ENCODE peak calls at places on chromosomes 7 and 10, in seven cellular contexts. G is heart right ventricle; I is vagina; A is left ventricle myocardium inferior; C is CD8-positive, alpha-beta T cell; W is GM23338; V is adrenal gland. M is an unnamed sample. For H3K4me1, the result is how much of the 10 kb centered on the place peaks cover.

GRCh38 chr10:65907199-65907712 is 1018.6 kb upstream of the LRRTM3 start:
- DNase-seq in C (no peak), V (no peak), W (no peak), G (no peak), A (no peak), I (no peak), M (no peak)

GRCh38 chr10:79206300-79207095 is 137.7 kb downstream of the ZMIZ1 start:
- DNase-seq in A (no peak), W (no peak), G (no peak), V (no peak), I (no peak), C (no peak), M (no peak)

GRCh38 chr7:76377186-76377918 is 18.6 kb upstream of the YWHAG start:
- DNase-seq in W (no peak), C (no peak), G (peak), A (no peak), V (no peak), I (no peak), M (no peak)

GRCh38 chr10:59098811-59099452 is 77.5 kb upstream of the PHYHIPL start:
- DNase-seq in C (no peak), W (no peak), G (no peak), I (no peak), V (no peak), A (no peak), M (peak)

GRCh38 chr10:129033354-129033729 is 433.7 kb upstream of the MGMT start:
- DNase-seq in C (no peak), V (no peak), W (no peak), G (no peak), I (no peak), A (no peak), M (no peak)

GRCh38 chr10:51718804-51719291 is 19.5 kb upstream of the CSTF2T start:
- DNase-seq in G (no peak), W (peak), I (no peak), V (no peak), C (no peak), A (no peak), M (no peak)

GRCh38 chr7:85104432-85105205 is 82.2 kb downstream of the SEMA3D start:
- DNase-seq in W (no peak), C (no peak), G (no peak), I (no peak), A (no peak), V (no peak), M (no peak)

GRCh38 chr10:30637881-30638467 is 8.4 kb upstream of the LYZL2 start:
- DNase-seq in A (no peak), C (no peak), G (no peak), W (no peak), V (peak), I (no peak), M (no peak)

GRCh38 chr10:70053896-70054641 is 1.4 kb downstream of the MACROH2A2 start:
- DNase-seq in C (no peak), W (peak), V (no peak), A (peak), I (no peak), G (peak), M (peak)

GRCh38 chr7:102860351-102860811 is 52.4 kb upstream of the LRRC17 start:
- DNase-seq in C (no peak), G (no peak), V (no peak), W (no peak), I (no peak), A (no peak), M (no peak)

GRCh38 chr7:7354674-7355073 is 172.3 kb downstream of the C1GALT1 start:
- DNase-seq in W (peak), V (no peak), I (no peak), G (no peak), C (no peak), A (no peak), M (no peak)

GRCh38 chr7:867001-867405 is 9.4 kb upstream of the GET4 start:
- DNase-seq in A (peak), I (no peak), C (no peak), W (no peak), V (peak), G (peak), M (no peak)

GRCh38 chr7:114048386-114049235 is 129.8 kb upstream of the PPP1R3A start:
- DNase-seq in C (no peak), V (no peak), A (no peak), G (no peak), W (peak), I (no peak), M (no peak)

GRCh38 chr7:155398944-155399343 is 59.0 kb upstream of the EN2 start:
- DNase-seq in A (no peak), G (no peak), I (no peak), W (no peak), C (no peak), V (no peak), M (no peak)

GRCh38 chr10:133031541-133032125 is 56.1 kb upstream of the ADGRA1 start:
- DNase-seq in A (no peak), C (no peak), W (no peak), G (no peak), I (no peak), V (no peak), M (no peak)

GRCh38 chr7:44050121-44050914 is 5.8 kb downstream of the DBNL start:
- DNase-seq in A (no peak), W (no peak), G (no peak), I (peak), C (no peak), V (no peak), M (no peak)

GRCh38 chr10:74704629-74705360 is 121.6 kb upstream of the KAT6B start:
- DNase-seq in G (no peak), A (no peak), W (no peak), C (no peak), V (no peak), I (no peak), M (no peak)

GRCh38 chr10:3045471-3046209 is 21.7 kb upstream of the PFKP start:
- DNase-seq in C (no peak), A (peak), V (peak), W (peak), I (no peak), G (peak), M (no peak)

GRCh38 chr10:122565766-122566206 is 5.2 kb downstream of the DMBT1 start:
- DNase-seq in A (peak), G (peak), W (peak), C (peak), V (peak), I (no peak), M (peak)

GRCh38 chr7:42686594-42687156 is 225.2 kb downstream of the C7orf25 start:
- DNase-seq in G (no peak), W (peak), C (no peak), I (no peak), A (no peak), V (no peak), M (no peak)

GRCh38 chr10:48199580-48200377 is 74.7 kb downstream of the FRMPD2 start:
- DNase-seq in C (no peak), W (no peak), A (no peak), I (no peak), G (no peak), V (no peak), M (no peak)

GRCh38 chr7:159201722-159202330 is 57.2 kb upstream of the VIPR2 start:
- DNase-seq in V (no peak), W (no peak), C (no peak), G (no peak), I (no peak), A (no peak), M (no peak)

GRCh38 chr7:149821191-149822148 is 16.7 kb upstream of the ZNF862 start:
- DNase-seq in V (no peak), C (no peak), A (peak), I (no peak), G (no peak), W (no peak), M (no peak)

GRCh38 chr7:33619264-33619663 is 286.1 kb upstream of the BMPER start:
- DNase-seq in A (no peak), W (no peak), V (no peak), C (no peak), I (no peak), G (no peak), M (no peak)

GRCh38 chr7:25857376-25858067 is 294.5 kb upstream of the NFE2L3 start:
- DNase-seq in C (no peak), W (peak), I (no peak), G (no peak), V (no peak), A (no peak), M (no peak)

GRCh38 chr7:30074422-30075030 is 46.3 kb downstream of the PLEKHA8 start:
- DNase-seq in G (no peak), V (no peak), C (no peak), A (no peak), I (no peak), W (peak), M (no peak)

GRCh38 chr7:36951257-36951697 is 227.0 kb upstream of the AOAH start:
- DNase-seq in G (no peak), V (no peak), I (no peak), A (no peak), W (no peak), C (no peak), M (no peak)

GRCh38 chr10:88707429-88708110 is 1.5 kb downstream of the LIPK start:
- DNase-seq in I (no peak), V (no peak), A (no peak), W (no peak), G (no peak), C (no peak), M (no peak)

GRCh38 chr7:39978252-39978934 is 28.3 kb downstream of the CDK13 start:
- DNase-seq in V (no peak), I (no peak), A (no peak), W (peak), G (no peak), C (no peak), M (no peak)

GRCh38 chr10:22344204-22344603 is 1.1 kb upstream of the SPAG6 start:
- DNase-seq in G (no peak), W (no peak), C (no peak), V (no peak), A (no peak), I (no peak), M (no peak)

GRCh38 chr10:96229568-96230030 is 41.8 kb downstream of the BLNK start:
- DNase-seq in A (peak), V (peak), G (peak), C (peak), I (no peak), W (peak), M (peak)

GRCh38 chr7:73827568-73828106 is 3.2 kb upstream of the CLDN4 start:
- DNase-seq in V (peak), A (no peak), I (no peak), W (peak), C (no peak), G (no peak), M (peak)

GRCh38 chr10:111203615-111204014 is 126.8 kb downstream of the ADRA2A start:
- DNase-seq in A (peak), C (no peak), I (no peak), G (peak), W (no peak), V (peak), M (no peak)

GRCh38 chr10:63120554-63120953 is 12.6 kb upstream of the NRBF2 start:
- DNase-seq in I (no peak), V (no peak), W (no peak), C (no peak), G (peak), A (no peak), M (no peak)

GRCh38 chr7:36535866-36536664 is 146.4 kb downstream of the ANLN start:
- DNase-seq in G (no peak), W (no peak), C (no peak), V (no peak), I (no peak), A (no peak), M (no peak)

GRCh38 chr7:72099784-72100183 is 312.4 kb downstream of the CALN1 start:
- DNase-seq in W (no peak), G (no peak), C (no peak), A (no peak), I (no peak), V (no peak), M (no peak)

GRCh38 chr10:102646610-102647432 is 2.5 kb downstream of the TRIM8 start:
- DNase-seq in G (peak), C (peak), V (peak), W (no peak), I (no peak), A (no peak), M (no peak)

GRCh38 chr10:125148021-125148439 is 12.3 kb downstream of the CTBP2 start:
- DNase-seq in C (no peak), I (no peak), G (no peak), A (no peak), W (no peak), V (no peak), M (peak)

DNA sequence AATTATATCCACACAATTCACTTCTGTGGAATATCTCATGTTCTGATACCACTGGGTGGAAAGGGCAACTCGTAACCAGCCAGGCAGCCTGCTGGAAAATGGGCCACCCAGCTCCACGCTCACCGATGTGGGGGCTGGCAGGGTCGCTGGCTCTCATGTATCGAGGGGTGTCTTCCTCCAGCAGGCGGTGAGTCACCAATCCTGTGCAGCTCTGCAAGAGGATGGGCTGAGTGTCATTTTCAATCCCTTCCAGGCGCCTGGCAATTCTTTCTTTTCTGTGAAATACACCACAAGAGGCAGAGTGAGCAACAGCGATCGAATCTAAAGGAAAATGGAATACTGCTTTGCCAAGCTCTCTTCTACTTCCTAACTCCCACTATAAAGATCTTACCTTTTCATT is 80.1 kb downstream of the SVIL start:
- DNase-seq in I (no peak), A (no peak), C (no peak), W (peak), G (no peak), V (no peak), M (no peak)
- TF ChIP-seq CTCF in I (no peak), A (no peak), C (no peak), W (no peak), G (no peak), V (no peak), M (peak)

GRCh38 chr10:33347227-33347626 is 12.8 kb upstream of the NRP1 start:
- DNase-seq in I (no peak), C (no peak), A (no peak), G (no peak), V (no peak), W (no peak), M (no peak)

GRCh38 chr10:33350041-33350440 is 15.6 kb upstream of the NRP1 start:
- DNase-seq in C (no peak), A (no peak), I (no peak), V (no peak), W (no peak), G (no peak), M (no peak)

GRCh38 chr10:33352631-33353030 is 18.2 kb upstream of the NRP1 start:
- DNase-seq in I (no peak), A (no peak), W (no peak), C (no peak), V (no peak), G (no peak), M (no peak)

GRCh38 chr10:33352154-33352553 is 17.7 kb upstream of the NRP1 start:
- DNase-seq in C (no peak), V (no peak), W (no peak), I (no peak), G (no peak), A (no peak), M (no peak)

DNA sequence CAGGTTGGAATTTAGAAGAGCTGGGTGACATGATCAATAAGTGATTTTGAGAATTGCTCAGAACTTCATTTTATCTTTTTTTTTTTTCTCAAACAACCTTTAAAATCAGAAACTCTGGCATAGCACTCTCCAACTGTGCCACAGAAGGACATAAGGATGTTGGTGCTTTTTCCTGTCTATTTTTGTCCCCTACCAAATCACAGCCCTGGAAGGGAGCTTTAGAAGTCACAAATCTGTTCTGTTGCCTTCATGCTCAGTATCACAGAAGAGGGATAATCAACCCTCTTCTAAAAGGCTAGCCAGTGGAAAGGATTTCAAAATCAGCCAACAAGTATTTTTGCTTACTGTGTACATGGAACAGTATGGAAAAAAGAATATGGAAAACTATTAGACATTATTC is 14.8 kb upstream of the NRP1 start:
- DNase-seq in I (no peak), G (no peak), A (no peak), C (no peak), V (no peak), W (no peak), M (no peak)
- H3K4me1 ChIP-seq in I (under half), G (under half), A (under half), C (under half), V (under half), W (under half), M (under half)

GRCh38 chr7:79455173-79455790 is 1.8 kb upstream of the MAGI2 start:
- DNase-seq in G (no peak), C (no peak), A (peak), V (peak), W (no peak), I (no peak), M (no peak)
- H3K4me3 ChIP-seq in G (peak), C (no peak), A (peak), V (no peak), W (peak), I (peak), M (no peak)

GRCh38 chr10:113178771-113179170 is 228.7 kb downstream of the TCF7L2 start:
- DNase-seq in A (no peak), W (no peak), V (no peak), I (no peak), C (no peak), G (no peak), M (no peak)
- TF ChIP-seq CTCF in A (no peak), W (no peak), V (no peak), I (no peak), C (no peak), G (no peak), M (no peak)

GRCh38 chr7:151506901-151507382 is 12.8 kb downstream of the RHEB start:
- DNase-seq in W (no peak), C (no peak), A (no peak), V (no peak), G (no peak), I (no peak), M (no peak)

GRCh38 chr7:151504715-151505326 is 14.9 kb downstream of the RHEB start:
- DNase-seq in C (no peak), V (no peak), A (no peak), G (no peak), W (no peak), I (no peak), M (no peak)

GRCh38 chr7:151505836-151506468 is 13.7 kb downstream of the RHEB start:
- DNase-seq in W (no peak), I (no peak), V (no peak), A (no peak), G (no peak), C (no peak), M (no peak)

GRCh38 chr7:151503902-151504714 is 15.6 kb downstream of the RHEB start:
- DNase-seq in I (no peak), A (no peak), V (peak), G (no peak), W (no peak), C (no peak), M (no peak)

DNA sequence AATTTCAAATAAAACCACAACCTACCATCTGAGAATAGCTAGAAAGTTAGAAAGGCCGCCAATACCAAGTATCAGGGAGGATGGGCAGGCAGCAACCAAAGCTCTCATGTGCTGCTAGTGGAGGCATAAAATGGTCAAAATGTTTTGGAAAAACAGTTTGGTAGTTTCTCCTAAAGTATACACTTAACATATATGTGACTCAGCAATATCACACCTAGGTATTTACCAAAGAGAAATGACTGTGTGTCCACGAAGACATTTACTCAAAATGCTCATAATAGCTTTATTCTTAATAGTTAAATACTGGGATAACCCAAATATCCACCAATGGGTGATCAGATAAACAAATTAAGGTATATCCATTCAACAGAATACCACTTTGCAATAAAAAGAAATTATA is 14.3 kb downstream of the RHEB start:
- DNase-seq in W (no peak), V (no peak), C (no peak), A (no peak), G (no peak), I (no peak), M (no peak)
- H3K4me1 ChIP-seq in W (half or more), V (half or more), C (under half), A (half or more), G (half or more), I (half or more), M (under half)

DNA sequence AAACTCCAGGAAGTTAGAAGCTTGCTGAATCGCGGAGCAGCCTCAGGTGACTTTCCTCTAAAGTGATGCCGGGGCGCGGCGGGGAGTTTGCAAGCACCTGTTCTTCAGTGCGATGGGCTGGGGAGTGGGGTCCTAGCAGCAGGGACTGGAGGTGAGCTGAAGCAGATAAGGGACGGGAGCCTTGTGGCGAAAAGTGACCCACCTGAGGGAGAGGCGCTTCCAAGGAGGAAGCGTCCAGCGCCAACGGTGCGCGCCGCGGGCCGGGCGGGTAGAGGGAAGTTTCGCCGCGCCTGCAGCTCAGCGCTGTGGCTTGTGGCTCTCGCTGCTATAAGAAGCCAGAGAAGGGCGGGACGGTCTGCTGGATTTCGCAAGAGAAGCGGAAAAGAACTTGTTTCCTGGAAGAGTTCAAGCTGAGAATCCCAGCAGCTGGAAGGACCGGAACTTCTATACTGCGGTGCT is at the start of gene STEAP4:
- DNase-seq in V (peak), I (no peak), C (no peak), W (peak), G (peak), A (peak), M (no peak)
- H3K4me3 ChIP-seq in V (peak), I (peak), C (no peak), W (peak), G (peak), A (peak), M (no peak)

M was measured in BE2C.